ENCODE peak calls at places on chromosome 12, in eight cellular contexts. V is right cardiac atrium, T is lower lobe of right lung, F is heart left ventricle, E is mesendoderm, N is K562, G is psoas muscle, X is right atrium auricular region. O is an unnamed sample.
A peak's percentile ranks its signal among the peaks of the same experiment; 100 is the strongest.

GRCh38 chr12:81128930-81129554 is 51.2 kb downstream of the ACSS3 start:
- DNase-seq in F (no peak), G (no peak), T (no peak), E (peak; percentile 84), N (peak; percentile 7), X (no peak), V (peak; percentile 9), O (no peak)

GRCh38 chr12:20125259-20125919 is 242.9 kb upstream of the PDE3A start:
- DNase-seq in F (no peak), T (no peak), N (no peak), V (peak; percentile 47), E (no peak), X (no peak), G (no peak), O (no peak)

GRCh38 chr12:32033411-32033810 is 73.2 kb upstream of the BICD1 start:
- DNase-seq in N (no peak), V (no peak), X (no peak), T (no peak), G (no peak), F (no peak), E (no peak), O (no peak)

GRCh38 chr12:120397827-120398563 is 29.0 kb upstream of the MSI1 start:
- DNase-seq in E (no peak), V (no peak), X (no peak), G (no peak), T (no peak), F (no peak), N (no peak), O (no peak)

GRCh38 chr12:29428630-29429029 is 47.7 kb upstream of the ERGIC2 start:
- DNase-seq in V (no peak), F (no peak), N (no peak), G (no peak), X (no peak), E (no peak), T (no peak), O (no peak)

GRCh38 chr12:75816892-75817291 is 214.7 kb downstream of the PHLDA1 start:
- DNase-seq in F (no peak), N (no peak), G (no peak), V (no peak), E (no peak), X (no peak), T (no peak), O (no peak)

GRCh38 chr12:50483488-50483887 is 21.3 kb upstream of the DIP2B start:
- DNase-seq in N (no peak), V (no peak), F (no peak), T (no peak), E (no peak), X (no peak), G (no peak), O (no peak)

GRCh38 chr12:2233034-2233433 is 180.2 kb downstream of the CACNA1C start:
- DNase-seq in F (no peak), V (no peak), T (no peak), E (no peak), G (no peak), X (no peak), N (no peak), O (no peak)

GRCh38 chr12:31117203-31118011 is 43.7 kb downstream of the DDX11 start:
- DNase-seq in N (peak; percentile 80), F (no peak), T (no peak), G (no peak), V (peak; percentile 50), E (peak; percentile 63), X (no peak), O (no peak)

GRCh38 chr12:105748806-105749600 is 389.8 kb downstream of the NUAK1 start:
- DNase-seq in V (peak; percentile 64), F (peak; percentile 63), T (no peak), X (peak; percentile 60), G (no peak), E (no peak), N (no peak), O (peak; percentile 83)

GRCh38 chr12:47397664-47398281 is 308.1 kb downstream of the RPAP3 start:
- DNase-seq in N (peak; percentile 32), E (peak; percentile 80), G (no peak), X (no peak), F (no peak), T (no peak), V (no peak), O (no peak)

GRCh38 chr12:82359115-82359478 is 768 bp downstream of the METTL25 start:
- DNase-seq in G (peak; percentile 50), F (no peak), T (no peak), V (no peak), N (peak; percentile 11), X (no peak), E (peak; percentile 40), O (peak; percentile 71)

GRCh38 chr12:90268574-90268973 is 559.9 kb upstream of the ATP2B1 start:
- DNase-seq in X (no peak), V (no peak), N (no peak), E (no peak), F (no peak), T (no peak), G (no peak), O (no peak)

GRCh38 chr12:7667025-7667575 is 1.4 kb upstream of the APOBEC1 start:
- DNase-seq in V (no peak), N (peak; percentile 20), G (no peak), X (no peak), T (no peak), E (peak; percentile 81), F (no peak), O (no peak)

GRCh38 chr12:47270782-47271664 is 191.3 kb upstream of the AMIGO2 start:
- DNase-seq in V (no peak), X (no peak), G (no peak), T (no peak), E (no peak), N (no peak), F (no peak), O (no peak)

GRCh38 chr12:107320031-107320928 is 226.9 kb upstream of the CRY1 start:
- DNase-seq in N (no peak), X (no peak), E (peak; percentile 83), T (peak; percentile 67), F (peak; percentile 33), V (peak; percentile 31), G (peak; percentile 67), O (no peak)

GRCh38 chr12:107319536-107320030 is 226.2 kb upstream of the CRY1 start:
- DNase-seq in E (no peak), T (no peak), G (no peak), F (no peak), X (no peak), V (no peak), N (no peak), O (no peak)

GRCh38 chr12:107317751-107318553 is 224.6 kb upstream of the CRY1 start:
- DNase-seq in N (peak; percentile 92), T (peak; percentile 89), E (peak; percentile 96), X (peak; percentile 63), F (peak; percentile 86), V (peak; percentile 79), G (peak; percentile 90), O (no peak)

GRCh38 chr12:107318804-107319535 is 225.6 kb upstream of the CRY1 start:
- DNase-seq in V (no peak), T (peak; percentile 47), G (peak; percentile 48), E (peak; percentile 75), N (no peak), F (no peak), X (no peak), O (no peak)

GRCh38 chr12:107318554-107318803 is 225.1 kb upstream of the CRY1 start:
- DNase-seq in T (peak; percentile 50), E (no peak), X (no peak), V (no peak), F (no peak), N (no peak), G (no peak), O (no peak)
- H3K4me3 ChIP-seq in T (peak overlapping the region; percentile 57), E (peak overlapping the region; percentile 30), X (peak overlapping the region; percentile 27), V (peak overlapping the region; percentile 59), F (peak overlapping the region; percentile 67), N (peak overlapping the region; percentile 35), G (peak overlapping the region; percentile 57), O (peak overlapping the region; percentile 63)

GRCh38 chr12:57092529-57092862 is 3.6 kb downstream of the NAB2 start:
- DNase-seq in F (no peak), G (no peak), T (no peak), V (no peak), X (no peak), N (no peak), E (no peak), O (no peak)

GRCh38 chr12:57088442-57089258 is at the start of gene NAB2:
- DNase-seq in E (peak; percentile 94), N (peak; percentile 95), F (peak; percentile 97), V (peak; percentile 97), G (peak; percentile 98), T (peak; percentile 98), X (peak; percentile 96), O (peak; percentile 98)

GRCh38 chr12:57090924-57091632 is 2.2 kb downstream of the NAB2 start:
- DNase-seq in G (no peak), N (no peak), T (no peak), F (no peak), E (no peak), X (no peak), V (no peak), O (no peak)

GRCh38 chr12:57089259-57090245 is 638 bp downstream of the NAB2 start:
- DNase-seq in X (peak; percentile 86), V (peak; percentile 91), T (peak; percentile 88), F (peak; percentile 88), G (peak; percentile 80), N (peak; percentile 67), E (peak; percentile 49), O (peak; percentile 87)

GRCh38 chr12:57090456-57090855 is 1.5 kb downstream of the NAB2 start:
- DNase-seq in V (no peak), N (no peak), E (no peak), G (no peak), X (no peak), F (no peak), T (no peak), O (no peak)
- H3K4me3 ChIP-seq in V (peak overlapping the region; percentile 74), N (peak overlapping the region; percentile 37), E (no peak overlapping the region), G (peak overlapping the region; percentile 84), X (peak overlapping the region; percentile 82), F (peak overlapping the region; percentile 90), T (peak overlapping the region; percentile 94), O (peak overlapping the region; percentile 97)

GRCh38 chr12:124457287-124458219 is 109.9 kb downstream of the NCOR2 start:
- DNase-seq in G (peak; percentile 92), E (no peak), V (peak; percentile 85), F (peak; percentile 87), T (peak; percentile 86), X (peak; percentile 96), N (no peak), O (peak; percentile 92)
- H3K4me3 ChIP-seq in G (peak overlapping the region; percentile 54), E (no peak overlapping the region), V (peak overlapping the region; percentile 11), F (peak overlapping the region; percentile 54), T (peak overlapping the region; percentile 46), X (no peak overlapping the region), N (no peak overlapping the region), O (peak overlapping the region; percentile 67)

DNA sequence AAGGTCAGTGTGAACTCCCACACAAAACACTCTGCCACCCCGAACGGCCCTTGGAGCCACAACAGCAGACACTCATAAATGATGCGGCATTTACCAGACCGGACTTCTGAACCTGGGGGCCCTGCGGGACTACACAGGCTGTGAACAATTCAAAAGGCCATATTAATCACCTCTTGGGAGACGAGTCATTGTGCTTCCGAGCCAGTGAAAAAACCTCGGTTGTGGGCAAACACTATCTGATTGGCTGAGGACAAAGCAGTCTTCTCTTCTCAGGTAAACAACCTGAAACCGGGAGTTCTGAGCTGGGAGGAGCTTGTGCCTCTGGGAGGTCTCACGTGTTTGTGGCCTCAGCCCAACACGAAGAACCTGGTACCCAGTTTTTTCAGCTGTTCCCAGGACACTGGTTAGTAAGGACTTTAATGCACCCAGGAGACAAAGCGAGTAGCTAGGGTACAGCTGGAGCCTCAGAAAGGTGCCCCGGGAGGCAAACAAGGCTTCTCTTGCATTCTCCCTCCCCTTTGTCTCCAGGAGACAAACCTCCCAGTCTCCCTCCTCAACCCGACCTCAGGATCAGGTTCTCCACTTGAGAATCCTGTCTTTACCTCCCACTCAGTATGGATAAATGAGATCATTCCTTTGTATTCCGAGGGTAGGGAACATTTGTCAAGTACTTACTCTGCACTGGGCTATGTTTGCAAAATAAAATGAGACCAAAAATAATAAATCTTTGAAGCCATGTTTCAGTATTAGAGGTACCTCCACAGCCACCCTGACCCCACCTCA is 35.2 kb downstream of the VWF start:
- DNase-seq in X (no peak), N (no peak), G (no peak), E (peak; percentile 75), V (no peak), T (no peak), F (no peak), O (no peak)
- H3K4me3 ChIP-seq in X (no peak overlapping the region), N (no peak overlapping the region), G (no peak overlapping the region), E (no peak overlapping the region), V (no peak overlapping the region), T (no peak overlapping the region), F (no peak overlapping the region), O (no peak overlapping the region)

O was measured in coronary artery.